ENCODE peak calls at places on chromosomes 12 and 14, in nine cellular contexts. One of them, this sample, is unnamed.

GRCh38 chr14:22432348-22432976 is 156.6 kb downstream of the DAD1 start:
- DNase-seq in iris pigment epithelial cell: peak
- DNase-seq in fibroblast of lung: peak
- DNase-seq in germinal center: peak
- DNase-seq in effector memory CD8-positive, alpha-beta T cell: no peak
- DNase-seq in stimulated activated CD4-positive, alpha-beta T cell treated with anti-CD3 and anti-CD28 coated beads, Interleukin-15, amount 100 ng/mL, for 24 hours: no peak
- DNase-seq in mesendoderm: no peak
- DNase-seq in RPMI7951: peak
- DNase-seq in keratinocyte: peak
- DNase-seq in this sample: no peak

GRCh38 chr12:66600805-66601392 is 78.0 kb downstream of the GRIP1 start:
- DNase-seq in iris pigment epithelial cell: no peak
- DNase-seq in fibroblast of lung: no peak
- DNase-seq in germinal center: no peak
- DNase-seq in effector memory CD8-positive, alpha-beta T cell: no peak
- DNase-seq in stimulated activated CD4-positive, alpha-beta T cell treated with anti-CD3 and anti-CD28 coated beads, Interleukin-15, amount 100 ng/mL, for 24 hours: no peak
- DNase-seq in mesendoderm: no peak
- DNase-seq in RPMI7951: no peak
- DNase-seq in keratinocyte: no peak
- DNase-seq in this sample: no peak

GRCh38 chr12:115224031-115224430 is 540.1 kb upstream of the TBX3 start:
- DNase-seq in iris pigment epithelial cell: no peak
- DNase-seq in fibroblast of lung: no peak
- DNase-seq in germinal center: no peak
- DNase-seq in effector memory CD8-positive, alpha-beta T cell: no peak
- DNase-seq in stimulated activated CD4-positive, alpha-beta T cell treated with anti-CD3 and anti-CD28 coated beads, Interleukin-15, amount 100 ng/mL, for 24 hours: no peak
- DNase-seq in mesendoderm: no peak
- DNase-seq in RPMI7951: no peak
- DNase-seq in keratinocyte: no peak
- DNase-seq in this sample: no peak

GRCh38 chr12:2018401-2018800 is 14.1 kb upstream of the DCP1B start:
- DNase-seq in iris pigment epithelial cell: no peak
- DNase-seq in fibroblast of lung: no peak
- DNase-seq in germinal center: no peak
- DNase-seq in effector memory CD8-positive, alpha-beta T cell: no peak
- DNase-seq in stimulated activated CD4-positive, alpha-beta T cell treated with anti-CD3 and anti-CD28 coated beads, Interleukin-15, amount 100 ng/mL, for 24 hours: no peak
- DNase-seq in mesendoderm: no peak
- DNase-seq in RPMI7951: no peak
- DNase-seq in keratinocyte: no peak
- DNase-seq in this sample: no peak

GRCh38 chr12:96255077-96255476 is 60.9 kb downstream of the ELK3 start:
- DNase-seq in iris pigment epithelial cell: peak
- DNase-seq in fibroblast of lung: peak
- DNase-seq in germinal center: no peak
- DNase-seq in effector memory CD8-positive, alpha-beta T cell: no peak
- DNase-seq in stimulated activated CD4-positive, alpha-beta T cell treated with anti-CD3 and anti-CD28 coated beads, Interleukin-15, amount 100 ng/mL, for 24 hours: no peak
- DNase-seq in mesendoderm: peak
- DNase-seq in RPMI7951: no peak
- DNase-seq in keratinocyte: no peak
- DNase-seq in this sample: no peak

GRCh38 chr14:104398656-104399055 is 180.9 kb upstream of the C14orf180 start:
- DNase-seq in iris pigment epithelial cell: no peak
- DNase-seq in fibroblast of lung: no peak
- DNase-seq in germinal center: no peak
- DNase-seq in effector memory CD8-positive, alpha-beta T cell: no peak
- DNase-seq in stimulated activated CD4-positive, alpha-beta T cell treated with anti-CD3 and anti-CD28 coated beads, Interleukin-15, amount 100 ng/mL, for 24 hours: no peak
- DNase-seq in mesendoderm: no peak
- DNase-seq in RPMI7951: no peak
- DNase-seq in keratinocyte: no peak
- DNase-seq in this sample: no peak

GRCh38 chr12:47032644-47033043 is 46.8 kb upstream of the PCED1B start:
- DNase-seq in iris pigment epithelial cell: peak
- DNase-seq in fibroblast of lung: peak
- DNase-seq in germinal center: no peak
- DNase-seq in effector memory CD8-positive, alpha-beta T cell: peak
- DNase-seq in stimulated activated CD4-positive, alpha-beta T cell treated with anti-CD3 and anti-CD28 coated beads, Interleukin-15, amount 100 ng/mL, for 24 hours: peak
- DNase-seq in mesendoderm: peak
- DNase-seq in RPMI7951: peak
- DNase-seq in keratinocyte: no peak
- DNase-seq in this sample: peak

GRCh38 chr12:119565404-119565803 is 28.2 kb upstream of the TMEM233 start:
- DNase-seq in iris pigment epithelial cell: no peak
- DNase-seq in fibroblast of lung: no peak
- DNase-seq in germinal center: no peak
- DNase-seq in effector memory CD8-positive, alpha-beta T cell: no peak
- DNase-seq in stimulated activated CD4-positive, alpha-beta T cell treated with anti-CD3 and anti-CD28 coated beads, Interleukin-15, amount 100 ng/mL, for 24 hours: no peak
- DNase-seq in mesendoderm: no peak
- DNase-seq in RPMI7951: no peak
- DNase-seq in keratinocyte: no peak
- DNase-seq in this sample: no peak

GRCh38 chr12:132600048-132601032 is 10.0 kb downstream of the LRCOL1 start:
- DNase-seq in iris pigment epithelial cell: peak
- DNase-seq in fibroblast of lung: peak
- DNase-seq in germinal center: no peak
- DNase-seq in effector memory CD8-positive, alpha-beta T cell: no peak
- DNase-seq in stimulated activated CD4-positive, alpha-beta T cell treated with anti-CD3 and anti-CD28 coated beads, Interleukin-15, amount 100 ng/mL, for 24 hours: peak
- DNase-seq in mesendoderm: peak
- DNase-seq in RPMI7951: peak
- DNase-seq in keratinocyte: no peak
- DNase-seq in this sample: peak